ENCODE peak calls at places on chromosome 15, in eight cellular contexts. G, M, T, E, A, F, Z and C are unnamed samples.

GRCh38 chr15:80234883-80235282 is 17.1 kb downstream of the CTXND1 start:
- DNase-seq in F (peak; percentile 27), T (peak; percentile 63), G (peak; percentile 34), A (no peak), Z (peak; percentile 4), E (peak; percentile 51), M (peak; percentile 40), C (no peak)

GRCh38 chr15:88613074-88613944 is 7.8 kb upstream of the AEN start:
- DNase-seq in A (no peak), F (no peak), G (no peak), T (no peak), M (no peak), Z (no peak), E (no peak), C (no peak)

GRCh38 chr15:84818221-84819131 is 1.3 kb downstream of the ALPK3 start:
- DNase-seq in Z (no peak), G (peak; percentile 16), M (no peak), A (no peak), E (peak; percentile 66), T (peak; percentile 27), F (peak; percentile 91), C (no peak)

GRCh38 chr15:80580536-80581260 is 114.4 kb upstream of the ABHD17C start:
- DNase-seq in E (no peak), Z (no peak), F (no peak), T (no peak), M (no peak), A (no peak), G (no peak), C (no peak)

GRCh38 chr15:58539548-58539947 is 107.8 kb downstream of the LIPC start:
- DNase-seq in G (no peak), E (no peak), F (no peak), Z (no peak), M (no peak), A (no peak), T (no peak), C (no peak)

GRCh38 chr15:60399931-60400330 is 2.1 kb upstream of the ANXA2 start:
- DNase-seq in F (peak; percentile 56), Z (no peak), G (no peak), A (no peak), E (no peak), T (no peak), M (no peak), C (no peak)

GRCh38 chr15:35444557-35445204 is 101.3 kb downstream of the DPH6 start:
- DNase-seq in Z (no peak), E (peak; percentile 15), T (no peak), A (no peak), M (peak; percentile 39), G (no peak), F (peak; percentile 72), C (no peak)

GRCh38 chr15:68972201-68973065 is 42.1 kb upstream of the NOX5 start:
- DNase-seq in A (no peak), Z (no peak), F (no peak), M (no peak), T (no peak), G (no peak), E (no peak), C (no peak)

GRCh38 chr15:63465104-63465503 is 39.3 kb upstream of the USP3 start:
- DNase-seq in A (no peak), E (no peak), F (no peak), T (peak; percentile 36), M (no peak), Z (no peak), G (no peak), C (no peak)

GRCh38 chr15:73385205-73385604 is 16.4 kb upstream of the HCN4 start:
- DNase-seq in A (no peak), Z (no peak), T (no peak), G (no peak), F (no peak), E (no peak), M (no peak), C (no peak)

GRCh38 chr15:33111051-33111451 is 83.5 kb downstream of the FMN1 start:
- DNase-seq in F (peak; percentile 80), E (no peak), T (no peak), A (no peak), M (no peak), Z (no peak), G (no peak), C (no peak)

GRCh38 chr15:70142322-70143191 is 44.8 kb upstream of the TLE3 start:
- DNase-seq in Z (no peak), M (no peak), T (no peak), F (peak; percentile 75), E (no peak), A (no peak), G (no peak), C (no peak)

GRCh38 chr15:73530649-73531048 is 87.7 kb downstream of the REC114 start:
- DNase-seq in T (no peak), G (no peak), F (no peak), M (no peak), A (no peak), Z (no peak), E (no peak), C (no peak)

GRCh38 chr15:25737218-25737643 is 125.9 kb downstream of the ATP10A start:
- DNase-seq in M (no peak), T (no peak), F (no peak), G (no peak), A (no peak), Z (no peak), E (no peak), C (no peak)

GRCh38 chr15:49300856-49301255 is 122.2 kb upstream of the FGF7 start:
- DNase-seq in M (no peak), A (no peak), G (no peak), E (no peak), Z (no peak), T (no peak), F (no peak), C (no peak)

GRCh38 chr15:68278345-68279217 is 1.0 kb downstream of the FEM1B start:
- DNase-seq in G (peak; percentile 65), A (no peak), E (no peak), Z (no peak), M (no peak), T (no peak), F (peak; percentile 79), C (no peak)

GRCh38 chr15:68518046-68518445 is 60.7 kb upstream of the CORO2B start:
- DNase-seq in Z (no peak), M (no peak), T (no peak), A (no peak), E (no peak), G (no peak), F (no peak), C (no peak)

GRCh38 chr15:96330064-96330449 is 443 bp upstream of the NR2F2 start:
- DNase-seq in T (no peak), A (no peak), G (peak; percentile 68), E (peak; percentile 59), F (peak; percentile 80), Z (no peak), M (peak; percentile 51), C (no peak)

DNA sequence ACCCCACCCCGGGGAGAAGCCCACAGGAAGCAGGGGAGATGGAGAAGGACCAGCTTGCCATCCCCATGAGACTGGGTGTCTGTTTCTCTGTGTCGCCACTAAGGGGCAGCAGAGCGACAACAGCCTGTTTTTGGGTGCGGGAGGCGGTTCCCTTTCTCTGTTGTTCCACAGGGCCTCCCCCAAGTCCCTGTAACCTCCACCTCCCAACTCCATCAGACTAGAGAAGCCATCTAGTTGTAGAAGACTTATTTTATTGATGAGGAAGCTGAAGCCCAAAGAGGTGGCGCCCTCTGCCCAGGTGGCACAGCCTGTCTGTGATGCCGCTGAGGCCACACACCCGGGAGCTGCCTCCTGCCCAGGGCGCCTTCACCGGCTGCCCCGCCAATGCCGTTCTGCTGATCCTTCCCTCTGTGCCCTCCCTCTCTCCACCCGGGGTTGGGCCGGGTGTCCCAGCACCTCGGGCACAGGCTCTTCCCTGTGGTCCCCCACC is 3.9 kb upstream of the CCDC9B start:
- DNase-seq in F (peak; percentile 36), T (peak; percentile 58), Z (no peak), M (no peak), E (peak; percentile 70), A (no peak), G (peak; percentile 57), C (no peak)
- TF ChIP-seq CTCF in F (peak; percentile 74), T (peak; percentile 41), Z (peak; percentile 83), M (peak; percentile 85), E (peak; percentile 46), A (peak; percentile 77), G (peak; percentile 70), C (peak; percentile 69)

GRCh38 chr15:71575474-71576045 is 234.8 kb upstream of the NR2E3 start:
- DNase-seq in F (peak; percentile 24), T (no peak), E (no peak), G (no peak), A (no peak), Z (no peak), M (no peak), C (no peak)
- TF ChIP-seq CTCF in F (peak; percentile 25), T (peak; percentile 62), E (peak; percentile 76), G (peak; percentile 62), A (peak; percentile 38), Z (peak; percentile 57), M (peak; percentile 42), C (peak; percentile 47)

GRCh38 chr15:38874464-38874863 is 309.9 kb upstream of the RASGRP1 start:
- DNase-seq in A (no peak), E (no peak), Z (no peak), T (no peak), F (no peak), G (no peak), M (no peak), C (no peak)

GRCh38 chr15:38872732-38873131 is 308.1 kb upstream of the RASGRP1 start:
- DNase-seq in T (no peak), E (no peak), F (no peak), M (no peak), A (no peak), Z (no peak), G (no peak), C (no peak)

GRCh38 chr15:38876211-38876610 is 311.6 kb upstream of the RASGRP1 start:
- DNase-seq in T (no peak), M (no peak), Z (no peak), F (no peak), G (no peak), A (no peak), E (no peak), C (no peak)

GRCh38 chr15:38871638-38872037 is 307.0 kb upstream of the RASGRP1 start:
- DNase-seq in E (no peak), M (no peak), Z (no peak), F (no peak), A (no peak), G (no peak), T (no peak), C (no peak)

GRCh38 chr15:38873151-38873550 is 308.5 kb upstream of the RASGRP1 start:
- DNase-seq in E (no peak), Z (no peak), A (no peak), G (no peak), F (no peak), T (no peak), M (no peak), C (no peak)
- TF ChIP-seq CTCF in E (no peak), Z (no peak), A (no peak), G (peak; percentile 9), F (no peak), T (no peak), M (no peak), C (no peak)

DNA sequence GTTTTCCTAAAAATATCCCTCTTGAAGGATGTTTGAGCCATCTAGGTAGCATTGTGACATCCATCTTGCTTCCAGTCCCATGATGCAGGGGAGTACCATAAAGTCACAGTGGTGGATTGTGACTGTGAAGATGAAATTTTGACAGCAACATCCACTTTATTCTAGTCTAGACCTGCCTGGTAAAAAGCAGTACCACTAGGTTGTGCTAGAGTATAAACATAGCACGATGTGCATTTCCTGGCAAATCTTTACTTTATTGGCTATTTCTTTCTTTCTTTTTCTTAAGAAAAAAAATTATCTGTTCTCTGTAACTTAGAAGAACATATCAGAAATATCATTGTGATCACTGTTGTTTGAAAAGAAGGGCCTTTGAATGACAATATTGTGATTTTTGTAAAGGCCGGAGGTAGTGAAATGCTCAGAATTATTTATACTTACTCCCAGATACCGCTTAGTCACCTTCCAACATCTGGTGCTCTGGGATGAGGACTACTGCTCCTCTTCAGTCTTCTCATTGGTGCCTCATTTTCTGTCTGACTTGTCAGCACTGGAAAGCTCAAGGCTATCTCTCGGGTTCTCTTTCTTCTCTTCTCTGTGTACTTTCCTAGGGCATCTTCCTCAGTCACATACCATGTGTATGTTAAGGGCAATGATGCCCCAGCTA is 35.6 kb downstream of the AGBL1 start:
- DNase-seq in F (no peak), T (no peak), G (no peak), M (no peak), A (no peak), Z (no peak), E (no peak), C (no peak)
- TF ChIP-seq CTCF in F (no peak), T (no peak), G (peak; percentile 61), M (no peak), A (no peak), Z (no peak), E (no peak), C (peak; percentile 44)